ENCODE peak calls at places on chromosomes 2 and 18, in ten cellular contexts. E, O, I, R, K, M, Z, A, P and C are unnamed samples.
A peak's percentile ranks its signal among the peaks of the same experiment; 100 is the strongest.

GRCh38 chr2:64404743-64405142 is 49.2 kb upstream of the LGALSL start:
- DNase-seq in E (peak; percentile 42), O (peak; percentile 67), I (peak; percentile 62), R (no peak), K (peak; percentile 84), M (peak; percentile 73), Z (peak; percentile 21), A (peak; percentile 62), P (no peak), C (no peak)

GRCh38 chr18:31356025-31356424 is 20.6 kb upstream of the DSG4 start:
- DNase-seq in E (no peak), O (no peak), I (no peak), R (no peak), K (no peak), M (no peak), Z (no peak), A (no peak), P (no peak), C (no peak)

GRCh38 chr2:127917916-127918315 is 32.2 kb upstream of the AMMECR1L start:
- DNase-seq in E (no peak), O (no peak), I (no peak), R (no peak), K (no peak), M (peak; percentile 5), Z (no peak), A (no peak), P (no peak), C (no peak)

GRCh38 chr2:201151127-201152074 is 31.5 kb upstream of the CASP10 start:
- DNase-seq in E (no peak), O (no peak), I (no peak), R (no peak), K (no peak), M (peak; percentile 83), Z (no peak), A (no peak), P (no peak), C (peak; percentile 87)

GRCh38 chr2:60581461-60582282 is 28.2 kb upstream of the BCL11A start:
- DNase-seq in E (peak; percentile 46), O (peak; percentile 60), I (peak; percentile 85), R (peak; percentile 35), K (peak; percentile 67), M (peak; percentile 51), Z (peak; percentile 81), A (peak; percentile 86), P (peak; percentile 48), C (peak; percentile 76)

GRCh38 chr2:146652311-146652710 is 1192.5 kb upstream of the ACVR2A start:
- DNase-seq in E (no peak), O (no peak), I (no peak), R (no peak), K (no peak), M (no peak), Z (no peak), A (no peak), P (no peak), C (no peak)

GRCh38 chr2:44929680-44930273 is 11.7 kb upstream of the SIX3 start:
- DNase-seq in E (no peak), O (no peak), I (peak; percentile 52), R (no peak), K (no peak), M (no peak), Z (no peak), A (no peak), P (no peak), C (no peak)

GRCh38 chr18:28115149-28115550 is 61.8 kb downstream of the CDH2 start:
- DNase-seq in E (no peak), O (no peak), I (no peak), R (no peak), K (no peak), M (peak; percentile 72), Z (no peak), A (peak; percentile 22), P (no peak), C (no peak)

GRCh38 chr2:63053889-63054725 is 3.5 kb downstream of the OTX1 start:
- DNase-seq in E (no peak), O (peak; percentile 30), I (no peak), R (no peak), K (no peak), M (no peak), Z (no peak), A (peak; percentile 13), P (no peak), C (no peak)
- H3K4me3 ChIP-seq in E (peak overlapping the region; percentile 40), O (peak overlapping the region; percentile 41), I (peak overlapping the region; percentile 42), R (no peak overlapping the region), K (peak overlapping the region; percentile 32), M (no peak overlapping the region), Z (no peak overlapping the region), A (no peak overlapping the region), P (peak overlapping the region; percentile 51), C (no peak overlapping the region)

GRCh38 chr2:63055510-63056308 is 5.1 kb downstream of the OTX1 start:
- DNase-seq in E (no peak), O (peak; percentile 43), I (no peak), R (no peak), K (no peak), M (no peak), Z (no peak), A (no peak), P (no peak), C (no peak)
- H3K4me3 ChIP-seq in E (peak overlapping the region; percentile 38), O (peak overlapping the region; percentile 66), I (peak overlapping the region; percentile 29), R (no peak overlapping the region), K (peak overlapping the region; percentile 13), M (no peak overlapping the region), Z (no peak overlapping the region), A (no peak overlapping the region), P (peak overlapping the region; percentile 58), C (no peak overlapping the region)

GRCh38 chr2:72144746-72145657 is 2.7 kb downstream of the CYP26B1 start:
- DNase-seq in E (peak; percentile 41), O (peak; percentile 44), I (no peak), R (no peak), K (peak; percentile 78), M (no peak), Z (no peak), A (peak; percentile 58), P (no peak), C (peak; percentile 62)
- H3K4me3 ChIP-seq in E (peak overlapping the region; percentile 55), O (peak overlapping the region; percentile 69), I (peak overlapping the region; percentile 58), R (no peak overlapping the region), K (peak overlapping the region; percentile 64), M (peak overlapping the region; percentile 18), Z (no peak overlapping the region), A (peak overlapping the region; percentile 70), P (peak overlapping the region; percentile 70), C (peak overlapping the region; percentile 60)

DNA sequence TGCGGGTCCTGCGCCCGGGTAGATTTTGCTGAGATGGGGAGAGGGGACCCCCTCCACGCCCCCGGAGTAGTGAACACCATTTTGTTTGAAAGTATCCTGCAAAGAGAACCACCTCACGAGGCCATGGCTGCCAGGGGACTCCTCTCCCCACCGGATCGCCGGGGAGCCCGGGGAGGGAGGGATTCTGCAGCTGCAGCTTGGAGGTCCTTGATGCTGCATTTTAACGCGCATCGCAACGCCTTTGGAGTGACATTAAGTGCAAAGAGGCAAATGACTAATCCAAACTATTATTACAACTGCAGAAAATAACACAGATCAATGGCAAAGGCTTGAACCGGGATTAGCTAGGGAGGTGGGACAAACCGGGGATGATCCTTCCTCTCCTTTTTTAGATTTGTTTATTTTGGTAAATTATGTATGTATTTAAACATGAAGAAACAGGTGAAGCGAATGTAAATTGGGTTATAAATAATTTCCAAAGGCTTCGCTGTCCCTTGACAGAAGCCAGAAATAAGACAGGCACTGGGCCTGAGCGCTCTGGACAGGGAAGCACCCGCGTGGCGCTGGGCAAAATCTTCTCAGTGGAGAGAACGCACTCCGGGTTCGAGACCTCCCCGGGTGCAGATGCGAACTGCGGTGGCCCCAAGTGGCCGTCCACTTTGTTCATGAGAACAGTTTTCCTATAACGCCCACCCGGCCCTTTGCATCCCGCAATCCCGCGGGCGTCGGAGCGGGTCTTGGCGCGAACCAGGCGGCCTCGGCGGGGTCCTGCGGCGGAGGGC is 860 bp upstream of the DPYSL5 start:
- DNase-seq in E (no peak), O (peak; percentile 41), I (no peak), R (no peak), K (no peak), M (no peak), Z (no peak), A (peak; percentile 8), P (no peak), C (peak; percentile 43)
- H3K4me3 ChIP-seq in E (peak overlapping the region; percentile 50), O (peak overlapping the region; percentile 79), I (peak overlapping the region; percentile 36), R (no peak overlapping the region), K (peak overlapping the region; percentile 49), M (no peak overlapping the region), Z (peak overlapping the region; percentile 22), A (peak overlapping the region; percentile 8), P (peak overlapping the region; percentile 67), C (peak overlapping the region; percentile 97)

GRCh38 chr18:12338382-12338781 is 30.3 kb downstream of the TUBB6 start:
- DNase-seq in E (no peak), O (no peak), I (no peak), R (no peak), K (no peak), M (no peak), Z (no peak), A (no peak), P (no peak), C (no peak)

GRCh38 chr18:12334280-12335262 is 26.5 kb downstream of the TUBB6 start:
- DNase-seq in E (no peak), O (no peak), I (no peak), R (no peak), K (peak; percentile 48), M (no peak), Z (no peak), A (no peak), P (no peak), C (peak; percentile 82)

GRCh38 chr18:12336251-12336650 is 28.2 kb downstream of the TUBB6 start:
- DNase-seq in E (no peak), O (no peak), I (no peak), R (no peak), K (no peak), M (no peak), Z (no peak), A (no peak), P (no peak), C (no peak)

GRCh38 chr18:12335503-12335902 is 27.5 kb downstream of the TUBB6 start:
- DNase-seq in E (no peak), O (no peak), I (no peak), R (no peak), K (no peak), M (no peak), Z (no peak), A (no peak), P (no peak), C (no peak)

DNA sequence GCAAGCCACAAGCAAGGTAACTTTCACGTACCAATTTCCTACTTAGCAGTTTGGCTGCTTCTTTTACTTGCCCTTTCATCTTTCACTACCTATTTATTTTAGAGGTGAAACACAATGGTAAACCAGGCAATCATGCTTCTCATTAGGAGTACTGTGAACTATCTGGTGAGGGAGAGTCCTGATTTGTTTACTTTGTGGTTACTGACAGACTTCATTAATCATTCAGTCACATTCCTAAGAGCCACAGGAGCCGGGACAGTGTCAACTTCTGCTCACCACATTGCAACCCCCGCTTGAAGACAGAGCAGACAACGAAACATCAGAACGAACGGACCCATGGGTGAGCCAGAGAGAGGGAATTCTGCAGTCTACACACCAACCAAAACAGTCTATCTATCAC is 28.8 kb downstream of the TUBB6 start:
- DNase-seq in E (no peak), O (no peak), I (no peak), R (no peak), K (no peak), M (no peak), Z (no peak), A (peak; percentile 29), P (no peak), C (no peak)
- H3K4me3 ChIP-seq in E (no peak overlapping the region), O (no peak overlapping the region), I (no peak overlapping the region), R (no peak overlapping the region), K (no peak overlapping the region), M (no peak overlapping the region), Z (no peak overlapping the region), A (no peak overlapping the region), P (no peak overlapping the region), C (no peak overlapping the region)

GRCh38 chr2:121075006-121075545 is 209.9 kb downstream of the TFCP2L1 start:
- DNase-seq in E (no peak), O (peak; percentile 57), I (no peak), R (no peak), K (no peak), M (peak; percentile 89), Z (peak; percentile 89), A (peak; percentile 64), P (no peak), C (peak; percentile 89)
- H3K4me3 ChIP-seq in E (no peak overlapping the region), O (no peak overlapping the region), I (no peak overlapping the region), R (no peak overlapping the region), K (peak overlapping the region; percentile 9), M (peak overlapping the region; percentile 7), Z (no peak overlapping the region), A (no peak overlapping the region), P (peak overlapping the region; percentile 43), C (peak overlapping the region; percentile 11)